ENCODE peak calls at places on chromosomes 4 and X, in seven cellular contexts. V is Calu3; K is head of caudate nucleus; M is germinal center; E is stimulated activated CD8-positive, alpha-beta memory T cell treated with anti-CD3 and anti-CD28 coated beads, Interleukin-15, amount 100 ng/mL, for 4 hours; L is LHCN-M2; D is sciatic nerve. Q is an unnamed sample.

GRCh38 chrX:138723301-138723700 is 11.8 kb upstream of the FGF13 start:
- DNase-seq in E (no peak), V (no peak), L (no peak), K (no peak), D (no peak), M (no peak), Q (no peak)

GRCh38 chr4:53541577-53542206 is 49.6 kb downstream of the LNX1 start:
- DNase-seq in D (no peak), M (no peak), L (peak), V (no peak), E (no peak), K (no peak), Q (no peak)

GRCh38 chrX:65866146-65866545 is 173.7 kb downstream of the VSIG4 start:
- DNase-seq in V (no peak), E (no peak), K (no peak), L (no peak), M (no peak), D (no peak), Q (no peak)

GRCh38 chr4:81257021-81257420 is 42.0 kb upstream of the PRKG2 start:
- DNase-seq in M (no peak), E (no peak), L (peak), D (no peak), K (no peak), V (no peak), Q (peak)

GRCh38 chr4:87525636-87526035 is 3.5 kb downstream of the SPARCL1 start:
- DNase-seq in M (no peak), K (no peak), L (no peak), E (no peak), V (no peak), D (no peak), Q (no peak)

GRCh38 chrX:119880552-119881437 is 9.2 kb downstream of the NDUFA1 start:
- DNase-seq in L (peak), E (no peak), K (peak), M (peak), V (peak), D (peak), Q (peak)

GRCh38 chr4:144611850-144612249 is 34.1 kb upstream of the HHIP start:
- DNase-seq in M (peak), K (peak), E (no peak), D (no peak), V (peak), L (peak), Q (no peak)

GRCh38 chrX:13473666-13474516 is 95.5 kb upstream of the EGFL6 start:
- DNase-seq in K (no peak), L (peak), V (no peak), E (no peak), M (peak), D (no peak), Q (no peak)

GRCh38 chr4:64095398-64095797 is 313.9 kb downstream of the TECRL start:
- DNase-seq in E (no peak), D (no peak), L (no peak), V (no peak), K (no peak), M (no peak), Q (no peak)

GRCh38 chr4:64880557-64880956 is 471.3 kb upstream of the TECRL start:
- DNase-seq in K (no peak), E (no peak), V (no peak), D (no peak), M (no peak), L (no peak), Q (no peak)

GRCh38 chr4:32161382-32161781 is 1441.2 kb downstream of the PCDH7 start:
- DNase-seq in D (no peak), V (no peak), K (no peak), E (no peak), M (no peak), L (peak), Q (no peak)

GRCh38 chr4:70722199-70722791 is 531 bp downstream of the RUFY3 start:
- DNase-seq in M (no peak), D (no peak), V (no peak), K (peak), L (peak), E (no peak), Q (no peak)

GRCh38 chrX:78514852-78515251 is 144.3 kb downstream of the RTL3 start:
- DNase-seq in D (no peak), E (no peak), K (no peak), L (peak), V (no peak), M (no peak), Q (peak)

GRCh38 chrX:49001521-49002090 is 458 bp downstream of the GRIPAP1 start:
- DNase-seq in K (peak), D (no peak), V (peak), E (peak), M (peak), L (peak), Q (no peak)